ENCODE peak calls at places on chromosomes 16 and 17, in nine cellular contexts. Q is effector memory CD4-positive, alpha-beta T cell; C is stimulated activated CD8-positive, alpha-beta memory T cell treated with anti-CD3 and anti-CD28 coated beads, Interleukin-7, amount 100 ng/mL, for 48 hours; L is effector memory CD8-positive, alpha-beta T cell; F is NCI-H446 treated with DMSO at 0.1 percent for 48 hours; Y is A673; K is CD8-positive, alpha-beta memory T cell; P is stimulated activated CD4-positive, alpha-beta T cell treated with anti-CD3 and anti-CD28 coated beads, Interleukin-1b, Interleukin-23, amount 100 ng/mL, for 24 hours; D is hypothalamus. Z is an unnamed sample.

GRCh38 chr17:44315760-44316731 is 7.6 kb downstream of the RUNDC3A start:
- DNase-seq in Q (no peak), C (no peak), L (no peak), F (no peak), Y (no peak), K (no peak), P (no peak), D (no peak), Z (no peak)

GRCh38 chr17:81387235-81388060 is 7.8 kb upstream of the BAHCC1 start:
- DNase-seq in Q (no peak), C (peak), L (no peak), F (no peak), Y (peak), K (no peak), P (peak), D (no peak), Z (no peak)

GRCh38 chr16:79856581-79856980 is 256.0 kb upstream of the MAF start:
- DNase-seq in Q (no peak), C (no peak), L (no peak), F (no peak), Y (no peak), K (no peak), P (no peak), D (no peak), Z (no peak)

GRCh38 chr16:3509470-3509928 is 8.7 kb downstream of the CLUAP1 start:
- DNase-seq in Q (peak), C (peak), L (peak), F (no peak), Y (no peak), K (peak), P (no peak), D (no peak), Z (peak)

GRCh38 chr16:88790312-88791150 is 5.5 kb upstream of the PIEZO1 start:
- DNase-seq in Q (peak), C (peak), L (peak), F (no peak), Y (no peak), K (peak), P (no peak), D (no peak), Z (peak)

GRCh38 chr16:84735846-84736586 is 36.2 kb downstream of the USP10 start:
- DNase-seq in Q (peak), C (no peak), L (peak), F (no peak), Y (no peak), K (no peak), P (no peak), D (no peak), Z (peak)

GRCh38 chr17:69679839-69680238 is 265.3 kb downstream of the MAP2K6 start:
- DNase-seq in Q (no peak), C (no peak), L (no peak), F (peak), Y (no peak), K (no peak), P (no peak), D (no peak), Z (no peak)

GRCh38 chr17:73308017-73308823 is 3.6 kb downstream of the CDC42EP4 start:
- DNase-seq in Q (no peak), C (no peak), L (no peak), F (no peak), Y (peak), K (no peak), P (no peak), D (no peak), Z (peak)

GRCh38 chr17:27466748-27467375 is 10.6 kb downstream of the KSR1 start:
- DNase-seq in Q (peak), C (peak), L (peak), F (no peak), Y (no peak), K (peak), P (peak), D (no peak), Z (no peak)

GRCh38 chr17:81514735-81515529 is 2.3 kb upstream of the ACTG1 start:
- DNase-seq in Q (peak), C (no peak), L (peak), F (no peak), Y (peak), K (peak), P (no peak), D (no peak), Z (peak)

GRCh38 chr16:67149276-67150057 is 1.3 kb downstream of the B3GNT9 start:
- DNase-seq in Q (no peak), C (no peak), L (no peak), F (no peak), Y (no peak), K (no peak), P (no peak), D (no peak), Z (no peak)

Z was measured in amniotic epithelial cell.